ENCODE peak calls at places on chromosome 13, in five cellular contexts. T is K562, C is HepG2, D is H1, U is HCT116. Y is an unnamed sample.

GRCh38 chr13:92838786-92839185 is 387.8 kb upstream of the GPC6 start:
- DNase-seq in T (no peak), U (no peak), D (no peak), C (peak; percentile 4), Y (no peak)

GRCh38 chr13:94362411-94362909 is 117.0 kb downstream of the DCT start:
- DNase-seq in T (peak; percentile 73), C (peak; percentile 46), D (peak; percentile 49), U (peak; percentile 68), Y (peak; percentile 36)

GRCh38 chr13:66414196-66414800 is 815.8 kb downstream of the PCDH9 start:
- DNase-seq in U (no peak), T (no peak), D (no peak), C (no peak), Y (no peak)

GRCh38 chr13:43132228-43132627 is 108.8 kb downstream of the DNAJC15 start:
- DNase-seq in C (peak; percentile 52), D (peak; percentile 27), T (no peak), U (peak; percentile 35), Y (no peak)

GRCh38 chr13:34464011-34464410 is 478.1 kb upstream of the NBEA start:
- DNase-seq in D (no peak), T (no peak), C (no peak), U (no peak), Y (no peak)

GRCh38 chr13:92272177-92272576 is 873.8 kb downstream of the GPC5 start:
- DNase-seq in T (no peak), C (no peak), U (no peak), D (no peak), Y (no peak)

GRCh38 chr13:105990256-105990958 is 545.1 kb downstream of the EFNB2 start:
- DNase-seq in C (no peak), T (no peak), U (no peak), D (no peak), Y (no peak)

GRCh38 chr13:100728201-100728600 is 53.6 kb upstream of the TMTC4 start:
- DNase-seq in U (no peak), T (no peak), C (no peak), D (no peak), Y (no peak)

GRCh38 chr13:76791290-76791664 is 94.9 kb downstream of the KCTD12 start:
- DNase-seq in T (no peak), U (no peak), D (peak; percentile 1), C (no peak), Y (no peak)

GRCh38 chr13:35139591-35139990 is 197.5 kb downstream of the NBEA start:
- DNase-seq in C (no peak), U (no peak), T (no peak), D (no peak), Y (no peak)

GRCh38 chr13:76225815-76226489 is 589.8 kb downstream of the LMO7 start:
- DNase-seq in T (no peak), C (no peak), U (no peak), D (no peak), Y (no peak)

GRCh38 chr13:91647361-91647970 is 249.0 kb downstream of the GPC5 start:
- DNase-seq in T (peak; percentile 81), U (no peak), D (peak; percentile 41), C (peak; percentile 26), Y (no peak)

GRCh38 chr13:21234537-21234936 is 58.1 kb downstream of the MRPL57 start:
- DNase-seq in D (no peak), C (peak; percentile 7), T (no peak), U (no peak), Y (no peak)

GRCh38 chr13:29925457-29925856 is 75.0 kb upstream of the UBL3 start:
- DNase-seq in C (peak; percentile 89), T (no peak), D (no peak), U (no peak), Y (no peak)

GRCh38 chr13:88937381-88937780 is 1266.2 kb downstream of the SLITRK5 start:
- DNase-seq in C (no peak), U (no peak), T (no peak), D (no peak), Y (no peak)

GRCh38 chr13:108902557-108903155 is 273.2 kb downstream of the MYO16 start:
- DNase-seq in T (no peak), U (no peak), C (no peak), D (no peak), Y (no peak)

GRCh38 chr13:24159362-24159761 is 1.2 kb upstream of the SPATA13 start:
- DNase-seq in C (no peak), T (no peak), D (no peak), U (no peak), Y (no peak)

GRCh38 chr13:95573226-95573625 is 20.7 kb downstream of the CLDN10 start:
- DNase-seq in C (no peak), U (no peak), T (no peak), D (no peak), Y (no peak)

GRCh38 chr13:35684432-35684831 is 207.9 kb upstream of the MAB21L1 start:
- DNase-seq in T (no peak), U (no peak), C (no peak), D (no peak), Y (no peak)

GRCh38 chr13:98482476-98483444 is 94.1 kb downstream of the STK24 start:
- DNase-seq in C (no peak), U (no peak), T (no peak), D (no peak), Y (no peak)

DNA sequence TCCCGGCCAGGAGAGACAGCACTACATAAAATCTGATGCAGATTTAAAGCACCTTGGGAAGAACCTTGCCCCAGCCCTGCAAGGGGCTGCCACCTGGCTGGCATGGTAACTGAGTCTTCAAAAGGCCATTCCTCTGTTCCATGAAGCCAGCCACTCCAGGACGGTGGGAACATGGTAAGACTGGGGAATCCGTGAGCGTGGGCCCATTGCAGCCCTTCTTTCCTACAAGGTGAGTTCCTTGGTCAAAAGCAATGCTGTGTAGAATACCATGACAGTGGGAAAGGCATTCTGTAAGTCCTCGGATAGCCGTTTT is 121.3 kb downstream of the SOX1 start:
- DNase-seq in T (no peak), C (no peak), D (no peak), U (no peak), Y (no peak)
- TF ChIP-seq SRF in T (no peak), C (no peak), D (no peak), U (no peak), Y (no peak)

GRCh38 chr13:37870895-37871550 is 1.5 kb upstream of the TRPC4 start:
- DNase-seq in T (no peak), U (no peak), D (no peak), C (no peak), Y (no peak)
- TF ChIP-seq SRF in T (no peak), U (no peak), D (no peak), C (no peak), Y (no peak)

DNA sequence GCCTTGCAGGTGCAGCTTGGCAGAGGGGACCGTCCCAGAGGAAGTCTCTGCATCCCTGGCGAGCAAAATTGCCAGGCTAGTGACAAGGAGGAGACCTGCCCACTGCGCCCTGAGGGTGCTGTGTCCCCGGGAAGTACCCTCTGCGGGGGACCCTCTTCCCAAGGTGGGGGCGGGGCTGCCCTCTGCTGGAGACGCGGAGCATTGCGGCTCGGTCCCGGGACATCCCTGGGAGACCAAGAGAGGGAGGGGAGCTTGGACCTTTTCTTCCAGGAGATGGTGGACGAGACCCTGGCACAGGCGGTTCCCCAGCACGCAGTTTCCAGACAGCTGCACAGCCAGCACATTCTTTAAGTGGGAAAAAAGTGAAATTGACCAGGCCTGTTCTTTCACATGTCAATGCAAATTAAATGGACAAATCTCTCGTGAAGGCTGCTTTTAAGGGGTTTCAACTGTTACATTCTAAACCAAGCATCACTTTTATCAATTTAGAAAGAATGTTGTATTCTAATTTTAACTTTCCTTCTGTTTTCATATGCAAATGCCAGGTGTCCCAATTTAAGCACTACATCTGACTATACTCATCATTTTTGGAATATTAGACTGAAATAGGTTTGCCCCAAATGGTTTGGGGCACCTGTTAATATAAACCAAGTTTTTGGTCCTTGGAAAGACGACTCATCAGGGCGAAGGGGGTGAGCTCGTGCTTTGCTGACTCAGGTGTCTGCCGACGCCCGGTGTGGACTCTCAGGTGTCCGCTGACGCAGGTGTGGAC is 60.7 kb downstream of the MCF2L start:
- DNase-seq in D (no peak), C (peak; percentile 25), T (peak; percentile 79), U (no peak), Y (no peak)
- TF ChIP-seq SRF in D (no peak), C (no peak), T (no peak), U (no peak), Y (no peak)

GRCh38 chr13:25761041-25761440 is 290.8 kb downstream of the SHISA2 start:
- DNase-seq in D (no peak), C (no peak), T (no peak), U (no peak), Y (no peak)

GRCh38 chr13:25766576-25766975 is 285.2 kb downstream of the SHISA2 start:
- DNase-seq in D (no peak), C (no peak), U (no peak), T (no peak), Y (no peak)

GRCh38 chr13:25764378-25764777 is 287.4 kb downstream of the SHISA2 start:
- DNase-seq in C (no peak), D (no peak), U (no peak), T (no peak), Y (no peak)

GRCh38 chr13:25762288-25762687 is 289.5 kb downstream of the SHISA2 start:
- DNase-seq in D (no peak), U (no peak), C (no peak), T (no peak), Y (no peak)

GRCh38 chr13:25762795-25763377 is 288.9 kb downstream of the SHISA2 start:
- DNase-seq in C (no peak), T (no peak), U (no peak), D (no peak), Y (no peak)
- TF ChIP-seq SRF in C (no peak), T (no peak), U (no peak), D (no peak), Y (no peak)

DNA sequence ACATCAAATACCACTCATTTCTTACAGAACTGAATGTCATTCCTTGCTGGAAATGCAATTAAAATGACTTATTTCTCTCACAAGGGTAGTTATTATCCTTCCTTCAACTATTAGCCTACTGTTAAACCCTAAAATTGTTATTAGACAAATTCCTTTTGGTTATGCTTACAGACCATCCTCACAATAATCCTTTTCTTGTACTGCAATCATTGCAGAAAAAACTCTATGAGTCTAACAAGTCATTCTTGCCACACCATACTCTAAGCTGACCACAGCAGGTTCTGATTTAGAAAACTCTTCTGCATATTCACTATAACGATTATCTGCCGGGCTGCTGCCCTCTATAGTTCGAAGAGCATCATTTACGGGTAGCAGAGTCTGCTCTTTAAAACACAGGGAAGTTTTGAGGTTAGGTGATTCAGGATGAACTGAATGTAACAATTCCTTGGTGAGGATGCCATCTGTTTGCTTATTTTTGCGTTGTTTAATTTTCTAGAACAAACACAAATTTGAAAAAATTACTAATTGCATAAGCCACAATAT is 38.2 kb downstream of the MTMR6 start:
- DNase-seq in D (no peak), C (peak; percentile 19), T (no peak), U (no peak), Y (peak; percentile 17)
- TF ChIP-seq SRF in D (no peak), C (no peak), T (no peak), U (no peak), Y (no peak)

DNA sequence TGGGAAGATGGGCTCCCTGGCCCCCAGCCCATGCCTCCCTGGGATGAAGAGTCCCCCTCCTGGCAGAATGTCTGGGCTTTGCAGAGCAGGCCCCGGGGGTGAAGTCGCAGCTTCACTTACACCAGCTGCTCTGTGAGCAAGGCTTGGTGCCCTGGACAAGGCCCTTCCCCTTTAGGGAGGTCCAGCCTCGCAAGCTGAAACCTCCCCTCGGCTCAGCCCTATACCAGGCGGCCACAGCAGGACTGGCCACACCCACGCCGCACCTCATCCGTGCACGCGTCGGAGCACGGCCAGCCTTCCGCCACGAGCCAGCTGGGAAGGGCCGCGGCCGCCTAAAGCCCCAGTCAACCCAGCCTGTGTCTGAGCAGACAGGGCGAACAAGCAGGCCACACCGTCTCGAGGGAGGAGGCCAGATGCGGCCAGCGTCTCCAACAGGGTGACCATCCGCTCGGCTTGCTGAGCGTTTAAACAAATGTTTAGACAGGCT is 83.2 kb upstream of the MCF2L start:
- DNase-seq in D (peak; percentile 71), T (peak; percentile 50), C (peak; percentile 71), U (peak; percentile 37), Y (no peak)
- TF ChIP-seq SRF in D (no peak), T (no peak), C (no peak), U (no peak), Y (no peak)

Y was measured in GM12878.